ENCODE peak calls at places on chromosomes 11 and 22, in four cellular contexts. One of them, this sample, is unnamed.

GRCh38 chr22:46001046-46001425 is 24.1 kb upstream of the WNT7B start:
- DNase-seq in CD4-positive, alpha-beta T cell: no peak
- DNase-seq in fibroblast of lung: no peak
- DNase-seq in heart right ventricle: no peak
- DNase-seq in this sample: no peak

GRCh38 chr11:111631034-111631665 is 28.9 kb downstream of the SIK2 start:
- DNase-seq in CD4-positive, alpha-beta T cell: no peak
- DNase-seq in fibroblast of lung: no peak
- DNase-seq in heart right ventricle: no peak
- DNase-seq in this sample: no peak

GRCh38 chr11:128670631-128671030 is 23.2 kb upstream of the FLI1 start:
- DNase-seq in CD4-positive, alpha-beta T cell: no peak
- DNase-seq in fibroblast of lung: peak; percentile 41
- DNase-seq in heart right ventricle: no peak
- DNase-seq in this sample: no peak

GRCh38 chr11:62958547-62959071 is 26.2 kb downstream of the SLC22A6 start:
- DNase-seq in CD4-positive, alpha-beta T cell: no peak
- DNase-seq in fibroblast of lung: no peak
- DNase-seq in heart right ventricle: no peak
- DNase-seq in this sample: no peak

GRCh38 chr11:86551693-86552092 is 120.7 kb downstream of the ME3 start:
- DNase-seq in CD4-positive, alpha-beta T cell: no peak
- DNase-seq in fibroblast of lung: no peak
- DNase-seq in heart right ventricle: no peak
- DNase-seq in this sample: no peak

GRCh38 chr11:110198031-110198729 is 98.2 kb downstream of the RDX start:
- DNase-seq in CD4-positive, alpha-beta T cell: no peak
- DNase-seq in fibroblast of lung: peak; percentile 43
- DNase-seq in heart right ventricle: no peak
- DNase-seq in this sample: no peak

GRCh38 chr11:35553831-35554230 is 28.4 kb upstream of the PAMR1 start:
- DNase-seq in CD4-positive, alpha-beta T cell: no peak
- DNase-seq in fibroblast of lung: peak; percentile 96
- DNase-seq in heart right ventricle: no peak
- DNase-seq in this sample: no peak

GRCh38 chr11:112157274-112157766 is 6.6 kb downstream of the IL18 start:
- DNase-seq in CD4-positive, alpha-beta T cell: no peak
- DNase-seq in fibroblast of lung: peak; percentile 100
- DNase-seq in heart right ventricle: no peak
- DNase-seq in this sample: no peak

GRCh38 chr22:33896801-33897620 is 23.3 kb downstream of the LARGE1 start:
- DNase-seq in CD4-positive, alpha-beta T cell: no peak
- DNase-seq in fibroblast of lung: peak; percentile 16
- DNase-seq in heart right ventricle: no peak
- DNase-seq in this sample: no peak

GRCh38 chr11:46378811-46379482 is 2.5 kb upstream of the MDK start:
- DNase-seq in CD4-positive, alpha-beta T cell: no peak
- DNase-seq in fibroblast of lung: no peak
- DNase-seq in heart right ventricle: peak; percentile 20
- DNase-seq in this sample: no peak

GRCh38 chr11:100632970-100633452 is 54.1 kb upstream of the ARHGAP42 start:
- DNase-seq in CD4-positive, alpha-beta T cell: no peak
- DNase-seq in fibroblast of lung: peak; percentile 30
- DNase-seq in heart right ventricle: peak; percentile 43
- DNase-seq in this sample: no peak

GRCh38 chr11:65779919-65780769 is 632 bp downstream of the AP5B1 start:
- DNase-seq in CD4-positive, alpha-beta T cell: peak; percentile 75
- DNase-seq in fibroblast of lung: peak; percentile 72
- DNase-seq in heart right ventricle: peak; percentile 82
- DNase-seq in this sample: peak; percentile 90

GRCh38 chr11:86931965-86932332 is 23.2 kb downstream of the FZD4 start:
- DNase-seq in CD4-positive, alpha-beta T cell: no peak
- DNase-seq in fibroblast of lung: peak; percentile 76
- DNase-seq in heart right ventricle: no peak
- DNase-seq in this sample: no peak

GRCh38 chr11:6440906-6441358 is at the start of gene HPX:
- DNase-seq in CD4-positive, alpha-beta T cell: no peak
- DNase-seq in fibroblast of lung: no peak
- DNase-seq in heart right ventricle: no peak
- DNase-seq in this sample: no peak

GRCh38 chr22:29481265-29482000 is 1.4 kb downstream of the NEFH start:
- DNase-seq in CD4-positive, alpha-beta T cell: no peak
- DNase-seq in fibroblast of lung: no peak
- DNase-seq in heart right ventricle: no peak
- DNase-seq in this sample: no peak

GRCh38 chr11:128474036-128474874 is 113.1 kb downstream of the ETS1 start:
- DNase-seq in CD4-positive, alpha-beta T cell: no peak
- DNase-seq in fibroblast of lung: no peak
- DNase-seq in heart right ventricle: no peak
- DNase-seq in this sample: no peak

GRCh38 chr11:94028436-94028835 is 7.3 kb downstream of the HEPHL1 start:
- DNase-seq in CD4-positive, alpha-beta T cell: no peak
- DNase-seq in fibroblast of lung: peak; percentile 83
- DNase-seq in heart right ventricle: no peak
- DNase-seq in this sample: no peak

GRCh38 chr22:39526736-39527171 is 5.8 kb downstream of the RPS19BP1 start:
- DNase-seq in CD4-positive, alpha-beta T cell: peak; percentile 35
- DNase-seq in fibroblast of lung: no peak
- DNase-seq in heart right ventricle: no peak
- DNase-seq in this sample: no peak

GRCh38 chr11:43962383-43962969 is 20.0 kb downstream of the C11orf96 start:
- DNase-seq in CD4-positive, alpha-beta T cell: no peak
- DNase-seq in fibroblast of lung: no peak
- DNase-seq in heart right ventricle: no peak
- DNase-seq in this sample: no peak

GRCh38 chr11:114284914-114285313 is 11.3 kb upstream of the NNMT start:
- DNase-seq in CD4-positive, alpha-beta T cell: no peak
- DNase-seq in fibroblast of lung: no peak
- DNase-seq in heart right ventricle: no peak
- DNase-seq in this sample: no peak

GRCh38 chr11:10683429-10683828 is 10.1 kb downstream of the IRAG1 start:
- DNase-seq in CD4-positive, alpha-beta T cell: no peak
- DNase-seq in fibroblast of lung: no peak
- DNase-seq in heart right ventricle: no peak
- DNase-seq in this sample: no peak

GRCh38 chr11:86523738-86524602 is 148.4 kb downstream of the ME3 start:
- DNase-seq in CD4-positive, alpha-beta T cell: no peak
- DNase-seq in fibroblast of lung: peak; percentile 98
- DNase-seq in heart right ventricle: no peak
- DNase-seq in this sample: no peak

GRCh38 chr22:17700778-17701177 is 62.2 kb downstream of the BCL2L13 start:
- DNase-seq in CD4-positive, alpha-beta T cell: no peak
- DNase-seq in fibroblast of lung: no peak
- DNase-seq in heart right ventricle: no peak
- DNase-seq in this sample: no peak

GRCh38 chr11:8285228-8285627 is 21.6 kb upstream of the LMO1 start:
- DNase-seq in CD4-positive, alpha-beta T cell: no peak
- DNase-seq in fibroblast of lung: no peak
- DNase-seq in heart right ventricle: no peak
- DNase-seq in this sample: peak; percentile 37

GRCh38 chr11:130817608-130817944 is 98.7 kb downstream of the SNX19 start:
- DNase-seq in CD4-positive, alpha-beta T cell: no peak
- DNase-seq in fibroblast of lung: peak; percentile 75
- DNase-seq in heart right ventricle: no peak
- DNase-seq in this sample: no peak

GRCh38 chr11:102989379-102990047 is 34.0 kb upstream of the MMP13 start:
- DNase-seq in CD4-positive, alpha-beta T cell: no peak
- DNase-seq in fibroblast of lung: peak; percentile 48
- DNase-seq in heart right ventricle: no peak
- DNase-seq in this sample: no peak

GRCh38 chr11:9264381-9265210 is 554 bp downstream of the DENND5A start:
- DNase-seq in CD4-positive, alpha-beta T cell: peak; percentile 23
- DNase-seq in fibroblast of lung: peak; percentile 79
- DNase-seq in heart right ventricle: peak; percentile 47
- DNase-seq in this sample: peak; percentile 69

GRCh38 chr11:61785837-61786402 is 6.5 kb downstream of the TMEM258 start:
- DNase-seq in CD4-positive, alpha-beta T cell: no peak
- DNase-seq in fibroblast of lung: no peak
- DNase-seq in heart right ventricle: no peak
- DNase-seq in this sample: no peak

GRCh38 chr11:20627026-20627425 is 27.6 kb downstream of the SLC6A5 start:
- DNase-seq in CD4-positive, alpha-beta T cell: no peak
- DNase-seq in fibroblast of lung: no peak
- DNase-seq in heart right ventricle: no peak
- DNase-seq in this sample: no peak

GRCh38 chr11:122853971-122854446 is 15.7 kb downstream of the CRTAM start:
- DNase-seq in CD4-positive, alpha-beta T cell: no peak
- DNase-seq in fibroblast of lung: peak; percentile 78
- DNase-seq in heart right ventricle: no peak
- DNase-seq in this sample: no peak

GRCh38 chr11:94781822-94782221 is 13.7 kb downstream of the AMOTL1 start:
- DNase-seq in CD4-positive, alpha-beta T cell: no peak
- DNase-seq in fibroblast of lung: peak; percentile 84
- DNase-seq in heart right ventricle: no peak
- DNase-seq in this sample: no peak

GRCh38 chr22:38271927-38272372 is 860 bp downstream of the TMEM184B start:
- DNase-seq in CD4-positive, alpha-beta T cell: no peak
- DNase-seq in fibroblast of lung: no peak
- DNase-seq in heart right ventricle: no peak
- DNase-seq in this sample: no peak

GRCh38 chr22:43066844-43067385 is 22.3 kb downstream of the TTLL1 start:
- DNase-seq in CD4-positive, alpha-beta T cell: no peak
- DNase-seq in fibroblast of lung: peak; percentile 69
- DNase-seq in heart right ventricle: no peak
- DNase-seq in this sample: no peak

GRCh38 chr11:64127267-64128072 is 38.4 kb downstream of the MACROD1 start:
- DNase-seq in CD4-positive, alpha-beta T cell: no peak
- DNase-seq in fibroblast of lung: no peak
- DNase-seq in heart right ventricle: no peak
- DNase-seq in this sample: no peak

GRCh38 chr11:64916040-64916847 is 765 bp downstream of the ATG2A start:
- DNase-seq in CD4-positive, alpha-beta T cell: peak; percentile 30
- DNase-seq in fibroblast of lung: peak; percentile 20
- DNase-seq in heart right ventricle: no peak
- DNase-seq in this sample: no peak

GRCh38 chr11:83282084-83282716 is 4.0 kb downstream of the CCDC90B start:
- DNase-seq in CD4-positive, alpha-beta T cell: no peak
- DNase-seq in fibroblast of lung: peak; percentile 45
- DNase-seq in heart right ventricle: no peak
- DNase-seq in this sample: no peak

GRCh38 chr11:1921576-1922141 is 2.2 kb downstream of the TNNT3 start:
- DNase-seq in CD4-positive, alpha-beta T cell: no peak
- DNase-seq in fibroblast of lung: peak; percentile 7
- DNase-seq in heart right ventricle: peak; percentile 67
- DNase-seq in this sample: no peak

GRCh38 chr11:61162092-61162935 is 1.1 kb upstream of the VPS37C start:
- DNase-seq in CD4-positive, alpha-beta T cell: no peak
- DNase-seq in fibroblast of lung: peak; percentile 41
- DNase-seq in heart right ventricle: no peak
- DNase-seq in this sample: no peak

GRCh38 chr11:8826145-8826786 is 84.7 kb upstream of the AKIP1 start:
- DNase-seq in CD4-positive, alpha-beta T cell: no peak
- DNase-seq in fibroblast of lung: peak; percentile 90
- DNase-seq in heart right ventricle: no peak
- DNase-seq in this sample: peak; percentile 29

GRCh38 chr22:21984793-21985192 is 2.2 kb upstream of the TOP3B start:
- DNase-seq in CD4-positive, alpha-beta T cell: no peak
- DNase-seq in fibroblast of lung: no peak
- DNase-seq in heart right ventricle: no peak
- DNase-seq in this sample: no peak
- TF ChIP-seq CTCF in CD4-positive, alpha-beta T cell: no peak
- TF ChIP-seq CTCF in fibroblast of lung: peak; percentile 25
- TF ChIP-seq CTCF in heart right ventricle: no peak
- TF ChIP-seq CTCF in this sample: peak; percentile 63

GRCh38 chr11:32331792-32332191 is 103.5 kb downstream of the WT1 start:
- DNase-seq in CD4-positive, alpha-beta T cell: no peak
- DNase-seq in fibroblast of lung: no peak
- DNase-seq in heart right ventricle: no peak
- DNase-seq in this sample: no peak

GRCh38 chr11:32332990-32333334 is 102.4 kb downstream of the WT1 start:
- DNase-seq in CD4-positive, alpha-beta T cell: no peak
- DNase-seq in fibroblast of lung: no peak
- DNase-seq in heart right ventricle: no peak
- DNase-seq in this sample: no peak

GRCh38 chr11:32331098-32331497 is 104.2 kb downstream of the WT1 start:
- DNase-seq in CD4-positive, alpha-beta T cell: no peak
- DNase-seq in fibroblast of lung: peak; percentile 37
- DNase-seq in heart right ventricle: no peak
- DNase-seq in this sample: no peak

GRCh38 chr11:32333335-32333991 is 101.9 kb downstream of the WT1 start:
- DNase-seq in CD4-positive, alpha-beta T cell: no peak
- DNase-seq in fibroblast of lung: peak; percentile 64
- DNase-seq in heart right ventricle: peak; percentile 50
- DNase-seq in this sample: no peak

GRCh38 chr11:32334822-32335221 is 100.5 kb downstream of the WT1 start:
- DNase-seq in CD4-positive, alpha-beta T cell: no peak
- DNase-seq in fibroblast of lung: no peak
- DNase-seq in heart right ventricle: no peak
- DNase-seq in this sample: no peak
- TF ChIP-seq CTCF in CD4-positive, alpha-beta T cell: no peak
- TF ChIP-seq CTCF in fibroblast of lung: no peak
- TF ChIP-seq CTCF in heart right ventricle: no peak
- TF ChIP-seq CTCF in this sample: peak; percentile 58

GRCh38 chr22:37019309-37020191 is at the start of the genes MPST and TST:
- DNase-seq in CD4-positive, alpha-beta T cell: peak; percentile 41
- DNase-seq in fibroblast of lung: peak; percentile 69
- DNase-seq in heart right ventricle: peak; percentile 85
- DNase-seq in this sample: no peak
- TF ChIP-seq CTCF in CD4-positive, alpha-beta T cell: no peak
- TF ChIP-seq CTCF in fibroblast of lung: no peak
- TF ChIP-seq CTCF in heart right ventricle: no peak
- TF ChIP-seq CTCF in this sample: no peak

DNA sequence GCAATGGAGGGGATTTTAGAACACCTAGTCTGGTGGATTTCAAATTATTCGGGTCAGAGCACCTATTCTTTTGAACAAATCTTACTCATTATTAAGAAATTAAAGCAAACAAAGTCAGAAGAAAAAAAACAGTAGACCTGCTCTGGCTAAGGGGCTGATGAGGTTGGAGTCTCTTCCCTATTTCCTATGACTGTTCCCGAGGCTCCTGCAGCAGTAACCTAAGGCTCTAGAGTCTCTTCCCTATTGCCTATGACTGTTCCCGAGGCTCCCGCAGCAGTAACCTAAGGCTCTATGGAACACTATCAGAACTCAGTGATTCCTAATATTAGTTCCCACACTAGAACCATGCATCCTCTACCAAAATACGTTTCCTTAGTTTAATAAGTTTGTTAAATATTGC is 607.9 kb downstream of the NTM start:
- DNase-seq in CD4-positive, alpha-beta T cell: no peak
- DNase-seq in fibroblast of lung: peak; percentile 46
- DNase-seq in heart right ventricle: no peak
- DNase-seq in this sample: no peak
- TF ChIP-seq CTCF in CD4-positive, alpha-beta T cell: no peak
- TF ChIP-seq CTCF in fibroblast of lung: no peak
- TF ChIP-seq CTCF in heart right ventricle: no peak
- TF ChIP-seq CTCF in this sample: no peak

GRCh38 chr11:69212121-69213110 is 56.7 kb downstream of the SMIM38 start:
- DNase-seq in CD4-positive, alpha-beta T cell: no peak
- DNase-seq in fibroblast of lung: no peak
- DNase-seq in heart right ventricle: no peak
- DNase-seq in this sample: peak; percentile 58
- TF ChIP-seq CTCF in CD4-positive, alpha-beta T cell: no peak
- TF ChIP-seq CTCF in fibroblast of lung: peak; percentile 29
- TF ChIP-seq CTCF in heart right ventricle: no peak
- TF ChIP-seq CTCF in this sample: peak; percentile 68

This sample was measured in type B pancreatic cell.